ENCODE peak calls at places on chromosomes 2 and 18, in six cellular contexts. One of them, this sample, is unnamed.
A peak's percentile ranks its signal among the peaks of the same experiment; 100 is the strongest.

GRCh38 chr2:27729198-27729597 is 42.3 kb upstream of the MRPL33 start:
- DNase-seq in AG04450: no peak
- DNase-seq in lower leg skin: no peak
- DNase-seq in Peyer's patch: no peak
- DNase-seq in tibial nerve: no peak
- DNase-seq in fibroblast of lung: no peak
- DNase-seq in this sample: no peak

GRCh38 chr2:196448680-196449079 is 190.8 kb upstream of the CCDC150 start:
- DNase-seq in AG04450: no peak
- DNase-seq in lower leg skin: no peak
- DNase-seq in Peyer's patch: no peak
- DNase-seq in tibial nerve: no peak
- DNase-seq in fibroblast of lung: no peak
- DNase-seq in this sample: no peak

GRCh38 chr2:237558918-237559645 is 7.3 kb upstream of the PRLH start:
- DNase-seq in AG04450: peak; percentile 32
- DNase-seq in lower leg skin: peak; percentile 98
- DNase-seq in Peyer's patch: peak; percentile 76
- DNase-seq in tibial nerve: peak; percentile 86
- DNase-seq in fibroblast of lung: peak; percentile 89
- DNase-seq in this sample: peak; percentile 59

GRCh38 chr18:35939166-35939565 is 33.3 kb upstream of the RMP24 start:
- DNase-seq in AG04450: no peak
- DNase-seq in lower leg skin: no peak
- DNase-seq in Peyer's patch: no peak
- DNase-seq in tibial nerve: no peak
- DNase-seq in fibroblast of lung: no peak
- DNase-seq in this sample: no peak

GRCh38 chr2:101644842-101645383 is 52.6 kb upstream of the MAP4K4 start:
- DNase-seq in AG04450: no peak
- DNase-seq in lower leg skin: peak; percentile 2
- DNase-seq in Peyer's patch: no peak
- DNase-seq in tibial nerve: no peak
- DNase-seq in fibroblast of lung: no peak
- DNase-seq in this sample: no peak

GRCh38 chr2:238152811-238153688 is 5.7 kb upstream of the ERFE start:
- DNase-seq in AG04450: no peak
- DNase-seq in lower leg skin: no peak
- DNase-seq in Peyer's patch: no peak
- DNase-seq in tibial nerve: no peak
- DNase-seq in fibroblast of lung: peak; percentile 64
- DNase-seq in this sample: no peak

GRCh38 chr2:192286093-192286701 is 91.5 kb upstream of the TMEFF2 start:
- DNase-seq in AG04450: peak; percentile 23
- DNase-seq in lower leg skin: no peak
- DNase-seq in Peyer's patch: peak; percentile 47
- DNase-seq in tibial nerve: no peak
- DNase-seq in fibroblast of lung: peak; percentile 75
- DNase-seq in this sample: peak; percentile 24

GRCh38 chr2:229673676-229674075 is 40.7 kb downstream of the DNER start:
- DNase-seq in AG04450: no peak
- DNase-seq in lower leg skin: no peak
- DNase-seq in Peyer's patch: no peak
- DNase-seq in tibial nerve: no peak
- DNase-seq in fibroblast of lung: no peak
- DNase-seq in this sample: no peak

GRCh38 chr2:117958186-117958585 is 55.7 kb downstream of the CCDC93 start:
- DNase-seq in AG04450: no peak
- DNase-seq in lower leg skin: no peak
- DNase-seq in Peyer's patch: no peak
- DNase-seq in tibial nerve: no peak
- DNase-seq in fibroblast of lung: peak; percentile 63
- DNase-seq in this sample: no peak

GRCh38 chr2:238821944-238822670 is 25.8 kb upstream of the TWIST2 start:
- DNase-seq in AG04450: no peak
- DNase-seq in lower leg skin: peak; percentile 58
- DNase-seq in Peyer's patch: no peak
- DNase-seq in tibial nerve: no peak
- DNase-seq in fibroblast of lung: no peak
- DNase-seq in this sample: no peak

GRCh38 chr18:26780520-26781325 is 84.8 kb downstream of the AQP4 start:
- DNase-seq in AG04450: no peak
- DNase-seq in lower leg skin: no peak
- DNase-seq in Peyer's patch: no peak
- DNase-seq in tibial nerve: no peak
- DNase-seq in fibroblast of lung: no peak
- DNase-seq in this sample: no peak

GRCh38 chr2:97849881-97850540 is 136.6 kb downstream of the ZAP70 start:
- DNase-seq in AG04450: no peak
- DNase-seq in lower leg skin: no peak
- DNase-seq in Peyer's patch: no peak
- DNase-seq in tibial nerve: no peak
- DNase-seq in fibroblast of lung: peak; percentile 15
- DNase-seq in this sample: no peak

GRCh38 chr2:240396623-240397541 is 38.6 kb upstream of the GPC1 start:
- DNase-seq in AG04450: no peak
- DNase-seq in lower leg skin: peak; percentile 75
- DNase-seq in Peyer's patch: no peak
- DNase-seq in tibial nerve: peak; percentile 8
- DNase-seq in fibroblast of lung: peak; percentile 47
- DNase-seq in this sample: no peak

GRCh38 chr2:64063924-64064331 is 44.7 kb upstream of the VPS54 start:
- DNase-seq in AG04450: peak; percentile 32
- DNase-seq in lower leg skin: no peak
- DNase-seq in Peyer's patch: no peak
- DNase-seq in tibial nerve: no peak
- DNase-seq in fibroblast of lung: peak; percentile 55
- DNase-seq in this sample: peak; percentile 26

GRCh38 chr2:168849610-168850009 is 40.6 kb downstream of the SPC25 start:
- DNase-seq in AG04450: no peak
- DNase-seq in lower leg skin: no peak
- DNase-seq in Peyer's patch: peak; percentile 65
- DNase-seq in tibial nerve: no peak
- DNase-seq in fibroblast of lung: peak; percentile 47
- DNase-seq in this sample: peak; percentile 13

GRCh38 chr2:10333247-10333613 is 30.5 kb downstream of the HPCAL1 start:
- DNase-seq in AG04450: no peak
- DNase-seq in lower leg skin: no peak
- DNase-seq in Peyer's patch: no peak
- DNase-seq in tibial nerve: no peak
- DNase-seq in fibroblast of lung: no peak
- DNase-seq in this sample: no peak

GRCh38 chr2:20224716-20225293 is at the start of gene SDC1:
- DNase-seq in AG04450: no peak
- DNase-seq in lower leg skin: peak; percentile 84
- DNase-seq in Peyer's patch: peak; percentile 75
- DNase-seq in tibial nerve: no peak
- DNase-seq in fibroblast of lung: peak; percentile 44
- DNase-seq in this sample: peak; percentile 8

GRCh38 chr2:100242416-100242815 is 79.9 kb downstream of the LONRF2 start:
- DNase-seq in AG04450: peak; percentile 36
- DNase-seq in lower leg skin: peak; percentile 74
- DNase-seq in Peyer's patch: no peak
- DNase-seq in tibial nerve: no peak
- DNase-seq in fibroblast of lung: peak; percentile 41
- DNase-seq in this sample: no peak

GRCh38 chr2:154623819-154624218 is 74.7 kb upstream of the KCNJ3 start:
- DNase-seq in AG04450: no peak
- DNase-seq in lower leg skin: no peak
- DNase-seq in Peyer's patch: peak; percentile 71
- DNase-seq in tibial nerve: no peak
- DNase-seq in fibroblast of lung: peak; percentile 17
- DNase-seq in this sample: peak; percentile 11

DNA sequence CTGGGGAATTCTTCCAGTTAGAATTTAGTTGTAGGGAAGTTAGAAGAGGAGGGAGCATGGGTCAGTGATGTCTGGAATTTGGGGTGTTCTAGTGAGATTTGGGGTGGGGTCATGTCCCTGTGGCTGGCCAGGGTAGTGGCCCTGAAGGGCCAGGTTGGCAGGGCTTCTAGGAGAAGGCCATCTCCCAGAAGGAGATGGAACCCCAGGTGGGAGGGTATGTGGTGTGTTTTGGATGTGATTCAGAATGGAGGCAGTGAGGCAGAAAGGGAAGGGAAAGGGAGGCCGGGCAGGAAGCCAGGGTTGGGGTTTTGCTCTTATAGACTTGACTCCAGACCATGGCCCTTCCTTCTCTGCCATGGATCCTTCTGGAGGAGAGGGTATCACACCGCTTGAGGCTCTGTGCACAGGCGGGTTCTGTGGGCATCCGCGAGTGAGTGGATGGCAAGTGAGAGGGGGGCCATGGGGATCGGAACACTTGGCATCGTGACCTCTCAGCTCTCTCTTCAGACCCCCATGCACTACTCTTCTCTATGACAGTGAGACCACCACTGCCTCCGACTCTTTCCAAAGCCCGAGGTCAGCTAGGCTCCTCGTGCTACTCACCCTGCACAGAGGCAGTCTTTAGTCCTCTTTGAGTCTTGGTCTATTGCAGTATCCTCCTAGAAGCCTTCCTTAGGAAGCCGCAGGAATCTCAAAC is 7.3 kb downstream of the GREB1 start:
- DNase-seq in AG04450: no peak
- DNase-seq in lower leg skin: no peak
- DNase-seq in Peyer's patch: no peak
- DNase-seq in tibial nerve: no peak
- DNase-seq in fibroblast of lung: no peak
- DNase-seq in this sample: no peak
- H3K4me3 ChIP-seq in AG04450: no peak overlapping the region
- H3K4me3 ChIP-seq in lower leg skin: no peak overlapping the region
- H3K4me3 ChIP-seq in Peyer's patch: no peak overlapping the region
- H3K4me3 ChIP-seq in tibial nerve: no peak overlapping the region
- H3K4me3 ChIP-seq in fibroblast of lung: no peak overlapping the region
- H3K4me3 ChIP-seq in this sample: no peak overlapping the region

DNA sequence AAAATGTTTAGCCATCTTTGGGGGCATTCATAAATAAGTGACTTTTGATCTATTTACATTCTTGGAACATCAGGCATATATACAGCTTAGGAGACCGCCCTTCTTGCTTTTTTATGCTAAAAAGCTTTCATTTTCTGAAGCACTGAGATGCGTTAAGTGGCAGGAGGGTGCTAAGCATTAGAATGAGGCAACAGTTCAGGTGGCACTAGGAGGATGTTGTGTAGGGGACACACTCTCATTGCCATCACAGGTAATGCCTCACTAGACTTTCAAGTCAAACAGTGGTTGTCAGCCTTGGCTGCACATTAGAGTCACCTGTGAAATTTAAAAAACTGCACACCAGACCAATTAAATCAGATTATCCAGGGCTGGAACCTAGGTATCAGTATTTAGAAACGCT is 39.1 kb downstream of the EHBP1 start:
- DNase-seq in AG04450: no peak
- DNase-seq in lower leg skin: no peak
- DNase-seq in Peyer's patch: no peak
- DNase-seq in tibial nerve: no peak
- DNase-seq in fibroblast of lung: no peak
- DNase-seq in this sample: no peak
- H3K4me3 ChIP-seq in AG04450: no peak overlapping the region
- H3K4me3 ChIP-seq in lower leg skin: no peak overlapping the region
- H3K4me3 ChIP-seq in Peyer's patch: no peak overlapping the region
- H3K4me3 ChIP-seq in tibial nerve: no peak overlapping the region
- H3K4me3 ChIP-seq in fibroblast of lung: no peak overlapping the region
- H3K4me3 ChIP-seq in this sample: no peak overlapping the region

GRCh38 chr2:233061007-233061590 is 957 bp downstream of the INPP5D start:
- DNase-seq in AG04450: no peak
- DNase-seq in lower leg skin: peak; percentile 72
- DNase-seq in Peyer's patch: peak; percentile 81
- DNase-seq in tibial nerve: no peak
- DNase-seq in fibroblast of lung: no peak
- DNase-seq in this sample: no peak

GRCh38 chr2:233059797-233060499 is at the start of gene INPP5D:
- DNase-seq in AG04450: no peak
- DNase-seq in lower leg skin: peak; percentile 88
- DNase-seq in Peyer's patch: peak; percentile 91
- DNase-seq in tibial nerve: no peak
- DNase-seq in fibroblast of lung: no peak
- DNase-seq in this sample: no peak

GRCh38 chr2:233061591-233062446 is 1.7 kb downstream of the INPP5D start:
- DNase-seq in AG04450: no peak
- DNase-seq in lower leg skin: peak; percentile 86
- DNase-seq in Peyer's patch: peak; percentile 82
- DNase-seq in tibial nerve: no peak
- DNase-seq in fibroblast of lung: peak; percentile 61
- DNase-seq in this sample: no peak

GRCh38 chr2:233059547-233059796 is 670 bp upstream of the INPP5D start:
- DNase-seq in AG04450: no peak
- DNase-seq in lower leg skin: peak; percentile 71
- DNase-seq in Peyer's patch: no peak
- DNase-seq in tibial nerve: no peak
- DNase-seq in fibroblast of lung: no peak
- DNase-seq in this sample: no peak

DNA sequence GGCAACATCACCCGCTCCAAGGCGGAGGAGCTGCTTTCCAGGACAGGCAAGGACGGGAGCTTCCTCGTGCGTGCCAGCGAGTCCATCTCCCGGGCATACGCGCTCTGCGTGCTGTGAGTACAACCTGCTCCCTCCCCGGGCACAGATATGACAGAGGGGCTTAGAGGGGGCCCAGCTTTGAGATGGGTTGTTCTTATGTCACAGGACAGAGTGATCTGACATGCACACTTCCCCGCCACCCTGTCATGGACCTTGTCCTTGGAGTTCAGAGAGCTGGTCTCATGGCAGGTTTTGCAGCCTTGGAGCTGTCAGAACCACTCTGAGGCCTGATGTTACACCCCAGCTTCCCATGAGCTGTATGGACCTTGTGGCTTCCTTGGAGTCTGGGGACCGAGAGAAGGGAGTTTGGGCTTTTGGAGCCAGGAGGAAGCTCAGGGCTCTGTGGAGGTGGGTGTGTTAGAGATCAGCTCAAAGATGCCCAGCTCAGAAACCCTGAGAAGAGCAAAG is 411 bp downstream of the INPP5D start:
- DNase-seq in AG04450: no peak
- DNase-seq in lower leg skin: no peak
- DNase-seq in Peyer's patch: no peak
- DNase-seq in tibial nerve: no peak
- DNase-seq in fibroblast of lung: no peak
- DNase-seq in this sample: no peak
- H3K4me3 ChIP-seq in AG04450: no peak overlapping the region
- H3K4me3 ChIP-seq in lower leg skin: peak overlapping the region; percentile 10
- H3K4me3 ChIP-seq in Peyer's patch: peak overlapping the region; percentile 54
- H3K4me3 ChIP-seq in tibial nerve: peak overlapping the region; percentile 17
- H3K4me3 ChIP-seq in fibroblast of lung: no peak overlapping the region
- H3K4me3 ChIP-seq in this sample: no peak overlapping the region

GRCh38 chr2:208251098-208251497 is 3.8 kb downstream of the IDH1 start:
- DNase-seq in AG04450: no peak
- DNase-seq in lower leg skin: no peak
- DNase-seq in Peyer's patch: no peak
- DNase-seq in tibial nerve: no peak
- DNase-seq in fibroblast of lung: no peak
- DNase-seq in this sample: no peak

GRCh38 chr2:208254871-208255556 is at the start of gene IDH1:
- DNase-seq in AG04450: peak; percentile 82
- DNase-seq in lower leg skin: peak; percentile 99
- DNase-seq in Peyer's patch: peak; percentile 99
- DNase-seq in tibial nerve: peak; percentile 99
- DNase-seq in fibroblast of lung: peak; percentile 92
- DNase-seq in this sample: peak; percentile 73

GRCh38 chr2:208254118-208254870 is 577 bp downstream of the IDH1 start:
- DNase-seq in AG04450: no peak
- DNase-seq in lower leg skin: peak; percentile 94
- DNase-seq in Peyer's patch: peak; percentile 93
- DNase-seq in tibial nerve: peak; percentile 56
- DNase-seq in fibroblast of lung: peak; percentile 89
- DNase-seq in this sample: no peak

GRCh38 chr2:208253518-208254117 is 1.3 kb downstream of the IDH1 start:
- DNase-seq in AG04450: no peak
- DNase-seq in lower leg skin: no peak
- DNase-seq in Peyer's patch: no peak
- DNase-seq in tibial nerve: no peak
- DNase-seq in fibroblast of lung: no peak
- DNase-seq in this sample: no peak

GRCh38 chr2:208252766-208253492 is 1.9 kb downstream of the IDH1 start:
- DNase-seq in AG04450: no peak
- DNase-seq in lower leg skin: no peak
- DNase-seq in Peyer's patch: no peak
- DNase-seq in tibial nerve: no peak
- DNase-seq in fibroblast of lung: peak; percentile 33
- DNase-seq in this sample: no peak
- H3K4me3 ChIP-seq in AG04450: peak overlapping the region; percentile 12
- H3K4me3 ChIP-seq in lower leg skin: no peak overlapping the region
- H3K4me3 ChIP-seq in Peyer's patch: peak overlapping the region; percentile 95
- H3K4me3 ChIP-seq in tibial nerve: no peak overlapping the region
- H3K4me3 ChIP-seq in fibroblast of lung: no peak overlapping the region
- H3K4me3 ChIP-seq in this sample: peak overlapping the region; percentile 71

This sample was measured in skeletal muscle cell.